ENCODE peak calls at places on chromosomes 11 and 22, in five cellular contexts. J is tibial nerve, Z is heart right ventricle, Y is IMR-90, F is stomach. C is an unnamed sample.

GRCh38 chr22:48427731-48428211 is 1399.9 kb downstream of the BRD1 start:
- DNase-seq in J (no peak), Z (no peak), Y (no peak), F (no peak), C (no peak)

GRCh38 chr22:34055525-34056200 is 135.4 kb upstream of the LARGE1 start:
- DNase-seq in J (no peak), F (peak; percentile 28), Y (no peak), Z (no peak), C (no peak)

GRCh38 chr11:102345923-102346322 is 1.1 kb upstream of the BIRC2 start:
- DNase-seq in J (no peak), Z (no peak), F (no peak), Y (peak; percentile 83), C (no peak)

GRCh38 chr11:29507381-29507780 is 509.4 kb downstream of the KCNA4 start:
- DNase-seq in F (no peak), J (no peak), Z (no peak), Y (no peak), C (no peak)

GRCh38 chr11:133052537-133052936 is 479.8 kb downstream of the OPCML start:
- DNase-seq in Y (no peak), Z (no peak), F (no peak), J (no peak), C (no peak)

GRCh38 chr11:95282337-95282751 is 51.3 kb upstream of the SESN3 start:
- DNase-seq in Z (no peak), Y (no peak), J (no peak), F (no peak), C (no peak)

GRCh38 chr11:5203366-5203765 is 2.9 kb upstream of the OR51V1 start:
- DNase-seq in Y (peak; percentile 71), Z (no peak), F (no peak), J (no peak), C (no peak)

GRCh38 chr11:45410391-45411215 is 124.5 kb upstream of the SYT13 start:
- DNase-seq in Y (no peak), J (no peak), Z (no peak), F (no peak), C (no peak)

GRCh38 chr11:57453543-57454177 is 6.7 kb upstream of the RTN4RL2 start:
- DNase-seq in F (no peak), J (no peak), Y (no peak), Z (no peak), C (no peak)

GRCh38 chr11:128336203-128336602 is 251.2 kb downstream of the ETS1 start:
- DNase-seq in Z (peak; percentile 61), Y (peak; percentile 82), F (peak; percentile 39), J (no peak), C (no peak)

GRCh38 chr11:72613977-72614376 is 60.2 kb downstream of the PDE2A start:
- DNase-seq in Y (no peak), F (no peak), J (peak; percentile 22), Z (peak; percentile 26), C (no peak)

GRCh38 chr11:104609297-104609696 is 289.0 kb downstream of the CASP12 start:
- DNase-seq in J (no peak), Y (peak; percentile 75), F (no peak), Z (no peak), C (no peak)

GRCh38 chr11:73270855-73271477 is 1.2 kb upstream of the P2RY6 start:
- DNase-seq in J (no peak), Z (no peak), F (peak; percentile 25), Y (no peak), C (no peak)

GRCh38 chr11:28703371-28703770 is 595.2 kb downstream of the METTL15 start:
- DNase-seq in Z (no peak), J (no peak), Y (no peak), F (no peak), C (no peak)

GRCh38 chr22:46295277-46295971 is 1.2 kb upstream of the GTSE1 start:
- DNase-seq in F (no peak), Z (no peak), J (no peak), Y (no peak), C (no peak)

GRCh38 chr22:31734512-31734911 is 15.4 kb downstream of the PRR14L start:
- DNase-seq in Z (no peak), Y (peak; percentile 85), J (no peak), F (no peak), C (no peak)

GRCh38 chr22:38272373-38273134 is at the start of gene TMEM184B:
- DNase-seq in F (peak; percentile 86), Y (peak; percentile 58), Z (peak; percentile 84), J (peak; percentile 58), C (no peak)

GRCh38 chr22:38271101-38271500 is 1.7 kb downstream of the TMEM184B start:
- DNase-seq in J (no peak), Z (no peak), F (no peak), Y (no peak), C (no peak)

GRCh38 chr22:38269466-38269865 is 3.3 kb downstream of the TMEM184B start:
- DNase-seq in Y (no peak), F (no peak), J (no peak), Z (no peak), C (no peak)

GRCh38 chr22:38271927-38272372 is 860 bp downstream of the TMEM184B start:
- DNase-seq in J (no peak), Z (no peak), Y (no peak), F (peak; percentile 71), C (no peak)

DNA sequence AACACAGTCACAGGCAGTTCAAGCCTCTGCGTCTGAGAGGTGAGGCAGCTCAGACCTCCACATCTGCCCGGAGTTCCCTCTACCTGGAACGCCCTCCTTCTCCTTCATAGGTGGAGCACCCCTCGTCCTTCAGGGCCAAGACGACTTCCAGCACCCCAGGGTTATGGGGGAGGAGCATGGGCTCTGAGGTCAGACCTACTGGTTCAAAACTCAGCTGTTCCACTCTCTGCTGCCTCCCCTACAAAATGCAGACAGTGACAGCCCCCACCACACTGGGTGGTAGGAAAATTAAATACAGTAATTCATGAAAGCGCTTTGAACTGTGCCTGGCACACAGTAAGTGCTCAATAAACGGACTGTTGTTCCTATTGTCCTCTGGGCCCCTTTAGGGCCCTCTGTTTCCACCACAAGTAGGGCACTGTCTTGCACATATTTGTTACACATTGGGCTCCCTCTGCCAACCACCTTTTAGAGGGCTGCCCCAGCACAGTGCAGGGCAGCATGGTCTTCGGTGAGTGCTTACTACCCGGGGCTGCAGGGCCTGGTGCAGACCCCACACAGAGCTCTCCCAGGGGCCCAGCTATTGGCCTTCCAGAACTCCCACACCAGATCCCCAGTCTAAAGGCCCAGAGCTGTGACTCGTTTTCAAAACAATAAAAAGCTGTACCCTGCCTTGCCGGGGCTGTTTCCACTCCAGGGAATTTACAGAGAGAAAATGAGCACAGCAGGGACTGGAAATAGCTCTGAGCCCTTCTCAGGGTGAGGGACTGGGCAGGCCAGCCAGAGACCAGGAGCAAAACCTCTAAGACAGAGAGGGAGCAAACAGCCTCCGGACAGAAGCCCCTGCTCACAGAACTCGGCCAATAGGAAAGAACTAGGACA is 2.5 kb downstream of the TMEM184B start:
- DNase-seq in Z (no peak), J (no peak), Y (peak; percentile 14), F (no peak), C (no peak)
- H3K4me3 ChIP-seq in Z (peak overlapping the region; percentile 100), J (no peak overlapping the region), Y (no peak overlapping the region), F (no peak overlapping the region), C (peak overlapping the region; percentile 88)

DNA sequence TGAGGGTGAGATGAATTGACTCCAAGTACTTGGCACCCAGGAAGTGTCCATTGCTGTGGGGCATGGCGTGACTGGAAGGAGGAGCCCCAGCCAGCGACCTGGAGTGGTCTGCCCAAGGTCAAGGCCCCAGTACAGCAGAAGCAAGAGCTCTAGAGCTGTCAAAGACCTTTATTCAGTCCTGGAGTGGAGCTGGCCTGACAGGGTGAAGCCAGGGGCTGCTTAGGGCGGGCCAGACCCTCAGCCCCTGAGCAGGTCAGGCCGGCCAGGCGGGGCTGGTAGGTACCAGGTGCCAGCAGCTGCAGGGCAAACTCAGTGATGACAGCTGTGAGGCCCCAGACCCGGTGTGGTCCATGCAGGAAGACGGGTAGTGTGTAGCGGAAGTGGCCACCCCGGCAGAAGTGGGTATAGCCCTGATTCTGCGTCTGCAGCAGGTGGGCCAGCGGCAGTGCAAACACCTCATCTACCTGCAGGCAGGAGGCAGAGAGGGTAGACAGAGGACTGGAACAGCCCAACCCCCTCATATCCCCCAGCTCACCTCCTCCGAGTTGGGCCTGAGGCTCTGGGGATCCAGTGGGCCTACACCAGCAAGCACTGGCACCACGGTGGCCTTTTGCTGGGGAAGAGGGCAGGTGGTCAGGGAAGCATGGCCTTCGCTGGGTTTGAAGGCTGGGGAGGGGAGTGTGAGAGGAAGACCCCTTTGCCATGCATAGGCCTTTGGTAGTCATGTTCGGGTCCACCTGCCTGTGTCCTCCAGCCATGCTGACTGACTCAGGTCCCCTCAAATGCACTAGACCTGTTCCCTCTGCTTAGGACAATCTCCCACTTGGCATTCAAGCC is 1.7 kb downstream of the NUDT8 start:
- DNase-seq in J (no peak), Z (peak; percentile 14), F (no peak), Y (no peak), C (no peak)
- H3K4me3 ChIP-seq in J (no peak overlapping the region), Z (no peak overlapping the region), F (no peak overlapping the region), Y (no peak overlapping the region), C (no peak overlapping the region)

DNA sequence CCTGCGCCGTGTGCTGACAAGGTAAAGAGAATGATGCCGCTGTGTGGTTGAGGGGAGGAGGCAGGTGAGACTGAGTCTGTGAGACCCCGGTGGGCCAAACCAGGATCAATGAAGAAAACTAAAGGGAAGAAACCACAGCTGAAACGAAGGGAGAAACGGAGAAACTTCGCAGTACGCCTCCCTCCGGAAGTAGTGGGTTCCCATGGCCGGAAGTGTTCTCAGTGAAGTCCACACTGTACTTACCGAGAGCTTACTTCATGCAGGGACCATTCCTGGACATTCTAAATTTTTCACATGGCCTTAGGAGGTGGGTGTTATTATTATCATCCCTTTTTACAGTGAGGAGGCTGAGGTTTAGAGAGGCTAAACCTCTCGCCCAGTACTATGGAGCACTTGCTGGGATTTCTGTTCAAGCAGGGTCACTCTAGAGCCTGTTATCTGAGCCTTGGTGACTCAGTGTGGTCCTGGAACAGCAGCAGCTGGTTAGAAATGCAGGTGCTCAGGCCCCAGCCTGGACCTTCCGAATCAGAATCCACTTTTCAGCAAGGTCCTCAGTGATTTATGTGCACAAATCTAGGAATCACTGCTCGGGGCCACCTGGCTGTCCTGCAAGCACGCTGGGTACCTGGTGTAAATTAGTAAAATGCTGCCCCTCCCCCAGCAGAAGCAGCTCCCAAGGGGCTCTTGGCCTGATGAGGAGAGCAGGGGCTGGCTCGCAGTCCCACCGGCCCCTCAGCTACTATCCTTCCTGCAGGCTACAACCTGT is 18.0 kb downstream of the CD5 start:
- DNase-seq in Z (no peak), J (no peak), Y (no peak), F (no peak), C (no peak)
- H3K4me3 ChIP-seq in Z (no peak overlapping the region), J (no peak overlapping the region), Y (no peak overlapping the region), F (no peak overlapping the region), C (no peak overlapping the region)

GRCh38 chr11:76131142-76131541 is 75.2 kb downstream of the WNT11 start:
- DNase-seq in Z (no peak), J (no peak), F (no peak), Y (no peak), C (no peak)
- H3K4me3 ChIP-seq in Z (no peak overlapping the region), J (no peak overlapping the region), F (no peak overlapping the region), Y (no peak overlapping the region), C (peak overlapping the region; percentile 11)

DNA sequence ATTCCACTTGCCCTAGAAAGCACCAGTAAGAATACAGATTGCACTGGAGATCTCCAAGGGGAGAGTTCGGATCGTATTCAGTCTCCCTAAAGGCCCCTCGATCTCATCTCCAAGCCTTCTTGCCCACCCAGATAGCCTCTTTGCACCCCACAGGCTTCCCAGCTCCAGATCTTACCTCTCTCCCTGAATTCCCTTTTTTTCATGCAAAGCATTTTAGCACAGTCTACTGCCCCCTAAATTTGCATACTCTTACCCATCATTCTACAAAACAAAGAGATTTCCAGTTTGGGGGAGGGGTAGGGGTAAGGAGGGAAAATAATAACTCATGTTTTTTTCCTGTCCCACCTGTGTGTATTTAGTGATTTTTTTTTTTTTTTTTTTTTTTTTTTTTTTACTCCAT is 105.2 kb downstream of the NAV2 start:
- DNase-seq in F (no peak), J (no peak), Z (no peak), Y (no peak), C (no peak)
- H3K4me3 ChIP-seq in F (no peak overlapping the region), J (no peak overlapping the region), Z (no peak overlapping the region), Y (no peak overlapping the region), C (no peak overlapping the region)